ENCODE peak calls at places on chromosome 11, in nine cellular contexts. F is cardiac fibroblast, R is HCT116, H is NB4, C is AG09319, K is heart right ventricle, U is body of pancreas, X is coronary artery, V is neural crest cell. D is an unnamed sample.
A peak's percentile ranks its signal among the peaks of the same experiment; 100 is the strongest.

GRCh38 chr11:72528121-72528520 is 93.8 kb upstream of the CLPB start:
- DNase-seq in K (no peak), F (peak; percentile 52), U (no peak), H (no peak), X (no peak), C (no peak), R (no peak), V (no peak), D (no peak)

GRCh38 chr11:5690736-5691135 is 1.1 kb downstream of the TRIM22 start:
- DNase-seq in F (peak; percentile 52), R (no peak), H (no peak), K (no peak), X (peak; percentile 76), V (no peak), U (no peak), C (peak; percentile 16), D (no peak)

GRCh38 chr11:19546325-19546724 is 166.3 kb upstream of the NAV2 start:
- DNase-seq in K (no peak), R (no peak), V (no peak), H (no peak), U (no peak), C (no peak), X (no peak), F (peak; percentile 65), D (no peak)

GRCh38 chr11:34488855-34489557 is 24.6 kb downstream of the ELF5 start:
- DNase-seq in H (no peak), U (no peak), X (peak; percentile 35), F (no peak), V (no peak), K (no peak), R (no peak), C (no peak), D (no peak)

GRCh38 chr11:69874984-69875673 is 55.9 kb upstream of the FGF3 start:
- DNase-seq in X (peak; percentile 61), K (no peak), U (peak; percentile 9), H (no peak), R (no peak), C (no peak), F (no peak), V (no peak), D (no peak)

GRCh38 chr11:44014968-44015623 is 32.7 kb upstream of the ACCSL start:
- DNase-seq in X (peak; percentile 50), H (no peak), R (no peak), V (no peak), C (no peak), K (no peak), U (no peak), F (peak; percentile 79), D (peak; percentile 44)

GRCh38 chr11:83275888-83276641 is 10.1 kb downstream of the CCDC90B start:
- DNase-seq in V (no peak), R (no peak), H (no peak), K (no peak), X (no peak), C (no peak), F (no peak), U (no peak), D (no peak)

GRCh38 chr11:65960824-65961266 is 689 bp upstream of the SART1 start:
- DNase-seq in V (no peak), X (no peak), F (no peak), C (no peak), K (no peak), R (no peak), H (no peak), U (no peak), D (no peak)

GRCh38 chr11:82969811-82970210 is 68.3 kb downstream of the DDIAS start:
- DNase-seq in X (no peak), F (no peak), K (no peak), U (no peak), H (no peak), V (no peak), C (no peak), R (no peak), D (no peak)

GRCh38 chr11:69661413-69661715 is 13.8 kb downstream of the LTO1 start:
- DNase-seq in U (no peak), V (no peak), R (no peak), K (no peak), X (no peak), F (no peak), C (no peak), H (no peak), D (no peak)

GRCh38 chr11:85827768-85828639 is 17.1 kb upstream of the SYTL2 start:
- DNase-seq in U (no peak), V (no peak), H (no peak), C (peak; percentile 54), X (no peak), K (no peak), F (peak; percentile 87), R (peak; percentile 77), D (peak; percentile 95)

GRCh38 chr11:108117746-108118371 is 3.5 kb upstream of the ACAT1 start:
- DNase-seq in F (peak; percentile 78), R (peak; percentile 52), K (no peak), C (peak; percentile 34), H (peak; percentile 75), U (no peak), V (no peak), X (no peak), D (peak; percentile 45)

GRCh38 chr11:69249641-69250502 is 44.1 kb upstream of the MYEOV start:
- DNase-seq in R (no peak), C (no peak), F (peak; percentile 36), V (no peak), H (no peak), K (no peak), X (no peak), U (no peak), D (no peak)

GRCh38 chr11:132718711-132719641 is 813.3 kb downstream of the OPCML start:
- DNase-seq in U (no peak), F (peak; percentile 1), K (no peak), R (no peak), X (no peak), C (no peak), V (peak; percentile 4), H (peak; percentile 25), D (no peak)

GRCh38 chr11:6418199-6418957 is 516 bp downstream of the APBB1 start:
- DNase-seq in V (peak; percentile 52), F (no peak), X (no peak), R (no peak), H (no peak), U (peak; percentile 40), C (no peak), K (peak; percentile 21), D (no peak)

GRCh38 chr11:11661356-11662040 is 39.7 kb upstream of the GALNT18 start:
- DNase-seq in F (no peak), C (no peak), H (no peak), X (no peak), V (no peak), K (no peak), U (no peak), R (no peak), D (no peak)

GRCh38 chr11:11992257-11992690 is 16.2 kb downstream of the DKK3 start:
- DNase-seq in F (no peak), V (no peak), X (no peak), U (no peak), H (no peak), R (no peak), C (no peak), K (no peak), D (no peak)

DNA sequence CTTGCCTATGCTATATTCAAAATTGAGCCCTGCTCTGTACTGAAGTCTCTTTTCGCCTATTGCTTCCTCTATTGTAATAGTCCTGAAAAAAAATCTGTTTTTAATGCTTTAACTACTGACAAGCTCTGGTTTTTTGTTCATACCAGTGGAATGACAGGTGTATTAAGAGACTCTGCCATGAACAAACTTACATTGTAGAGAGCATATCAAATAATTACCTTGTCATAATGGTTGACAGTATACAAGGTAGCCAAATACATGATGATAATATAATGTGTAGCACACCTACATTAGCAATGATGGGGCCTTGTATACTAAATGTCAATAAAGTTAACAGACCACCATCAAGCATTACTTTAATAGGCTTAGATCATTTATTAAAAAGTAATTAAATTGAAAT is 175.0 kb downstream of the DYNC2H1 start:
- DNase-seq in V (no peak), R (no peak), U (no peak), F (no peak), K (no peak), H (no peak), C (no peak), X (no peak), D (no peak)
- TF ChIP-seq CTCF in V (no peak), R (no peak), U (no peak), F (no peak), K (no peak), H (no peak), C (no peak), X (no peak), D (no peak)

DNA sequence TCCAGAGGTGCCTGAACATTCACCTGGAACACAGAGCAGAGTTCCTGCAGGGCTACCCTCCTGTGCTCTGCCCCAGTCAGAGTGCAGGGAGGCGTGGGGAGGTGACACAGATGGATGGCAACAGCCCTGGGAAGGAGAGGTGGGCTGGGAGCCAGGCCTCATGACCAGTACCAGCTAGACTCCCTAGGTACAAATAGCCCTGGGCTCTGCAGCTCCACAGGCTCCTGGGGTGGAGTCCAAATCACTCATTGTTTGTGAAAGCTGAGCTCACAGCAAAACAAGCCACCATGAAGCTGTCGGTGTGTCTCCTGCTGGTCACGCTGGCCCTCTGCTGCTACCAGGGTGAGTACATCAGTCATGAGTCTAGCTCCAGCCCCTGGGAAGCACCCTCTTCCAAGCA is at the start of gene SCGB1D2:
- DNase-seq in K (peak; percentile 51), V (no peak), U (peak; percentile 84), H (no peak), F (no peak), C (no peak), X (no peak), R (no peak), D (no peak)
- TF ChIP-seq CTCF in K (no peak), V (no peak), U (no peak), H (no peak), F (no peak), C (no peak), X (no peak), R (no peak), D (no peak)

DNA sequence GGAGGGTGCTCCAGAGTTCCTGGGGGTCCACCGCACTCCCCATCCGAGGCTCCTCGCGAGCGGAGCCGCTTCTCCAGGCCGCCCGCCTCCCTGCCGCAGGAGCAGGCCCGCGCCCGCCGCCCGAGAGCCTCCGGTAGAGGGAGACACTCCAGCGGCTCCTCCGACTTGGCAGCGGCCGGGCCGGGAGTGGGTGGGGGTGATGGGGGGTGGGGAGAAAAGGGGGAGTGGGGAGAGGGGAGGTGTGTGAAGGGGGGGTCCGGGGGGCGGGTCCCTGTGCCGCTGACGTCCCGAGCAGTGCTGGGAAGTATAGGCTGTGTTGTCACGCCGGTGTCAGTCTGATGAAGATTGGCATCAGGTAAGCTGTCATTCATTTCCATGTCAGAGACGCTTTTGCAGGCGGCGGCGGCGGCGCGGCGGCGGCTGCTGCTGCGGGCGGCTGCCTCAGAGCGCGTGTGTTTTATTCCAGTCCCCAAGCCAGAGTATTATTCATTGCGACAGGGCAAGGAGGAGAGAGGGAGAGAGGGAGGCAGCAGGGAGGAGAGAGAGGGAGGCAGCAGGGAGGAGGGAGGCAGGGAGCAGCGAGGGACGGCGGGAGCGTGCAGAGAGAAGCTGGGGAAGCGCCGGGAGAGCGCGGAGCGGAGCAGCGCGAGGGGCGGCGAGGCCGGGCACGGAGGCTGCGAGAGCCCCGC is at the start of gene PKNOX2:
- DNase-seq in R (peak; percentile 3), V (peak; percentile 88), F (peak; percentile 68), K (peak; percentile 81), X (peak; percentile 84), C (no peak), H (peak; percentile 60), U (peak; percentile 79), D (peak; percentile 12)
- TF ChIP-seq CTCF in R (peak; percentile 26), V (peak; percentile 72), F (peak; percentile 46), K (peak; percentile 67), X (peak; percentile 63), C (peak; percentile 59), H (peak; percentile 28), U (peak; percentile 75), D (peak; percentile 60)

GRCh38 chr11:64543818-64544217 is 47.2 kb upstream of the SLC22A12 start:
- DNase-seq in K (no peak), V (no peak), R (no peak), C (no peak), F (no peak), U (no peak), X (no peak), H (no peak), D (no peak)
- TF ChIP-seq CTCF in K (no peak), V (no peak), R (no peak), C (no peak), F (no peak), U (no peak), X (no peak), H (no peak), D (no peak)